ENCODE peak calls at places on chromosome 17, in five cellular contexts. M, V, S, C and H are unnamed samples.

GRCh38 chr17:79814966-79815835 is 18.3 kb upstream of the CBX8 start:
- DNase-seq in M (no peak), V (no peak), S (no peak), C (no peak), H (no peak)

GRCh38 chr17:68399638-68400403 is 57.5 kb downstream of the WIPI1 start:
- DNase-seq in M (no peak), V (peak), S (no peak), C (peak), H (no peak)

GRCh38 chr17:67289174-67289876 is 44.3 kb upstream of the HELZ start:
- DNase-seq in M (peak), V (peak), S (no peak), C (peak), H (peak)

GRCh38 chr17:57662644-57663308 is 82.3 kb downstream of the CCDC182 start:
- DNase-seq in M (peak), V (peak), S (peak), C (peak), H (peak)

GRCh38 chr17:82862758-82863645 is 23.2 kb upstream of the ZNF750 start:
- DNase-seq in M (no peak), V (no peak), S (no peak), C (no peak), H (no peak)

GRCh38 chr17:59725691-59726090 is 18.2 kb downstream of the VMP1 start:
- DNase-seq in M (no peak), V (no peak), S (no peak), C (no peak), H (no peak)

GRCh38 chr17:20189322-20189721 is 180.2 kb downstream of the SPECC1 start:
- DNase-seq in M (no peak), V (peak), S (no peak), C (peak), H (peak)

GRCh38 chr17:64920026-64920418 is 744 bp upstream of the LRRC37A3 start:
- DNase-seq in M (no peak), V (no peak), S (no peak), C (no peak), H (peak)

GRCh38 chr17:55632236-55632635 is 90.4 kb downstream of the TMEM100 start:
- DNase-seq in M (no peak), V (no peak), S (no peak), C (no peak), H (no peak)

GRCh38 chr17:2222901-2223616 is 80.5 kb downstream of the SMG6 start:
- DNase-seq in M (peak), V (peak), S (peak), C (peak), H (no peak)

GRCh38 chr17:41559548-41559947 is 12.3 kb downstream of the KRT9 start:
- DNase-seq in M (no peak), V (no peak), S (no peak), C (peak), H (no peak)

GRCh38 chr17:82895087-82895486 is 55.3 kb upstream of the ZNF750 start:
- DNase-seq in M (no peak), V (no peak), S (no peak), C (no peak), H (no peak)

GRCh38 chr17:68033636-68034451 is 1.7 kb upstream of the KPNA2 start:
- DNase-seq in M (no peak), V (peak), S (no peak), C (peak), H (peak)

GRCh38 chr17:44707755-44708400 is 587 bp upstream of the DBF4B start:
- DNase-seq in M (no peak), V (no peak), S (no peak), C (no peak), H (peak)

GRCh38 chr17:2946130-2946529 is 117.3 kb downstream of the OR1D5 start:
- DNase-seq in M (no peak), V (no peak), S (no peak), C (no peak), H (no peak)

GRCh38 chr17:42617956-42618431 is 8.5 kb downstream of the TUBG1 start:
- DNase-seq in M (no peak), V (no peak), S (no peak), C (no peak), H (no peak)

DNA sequence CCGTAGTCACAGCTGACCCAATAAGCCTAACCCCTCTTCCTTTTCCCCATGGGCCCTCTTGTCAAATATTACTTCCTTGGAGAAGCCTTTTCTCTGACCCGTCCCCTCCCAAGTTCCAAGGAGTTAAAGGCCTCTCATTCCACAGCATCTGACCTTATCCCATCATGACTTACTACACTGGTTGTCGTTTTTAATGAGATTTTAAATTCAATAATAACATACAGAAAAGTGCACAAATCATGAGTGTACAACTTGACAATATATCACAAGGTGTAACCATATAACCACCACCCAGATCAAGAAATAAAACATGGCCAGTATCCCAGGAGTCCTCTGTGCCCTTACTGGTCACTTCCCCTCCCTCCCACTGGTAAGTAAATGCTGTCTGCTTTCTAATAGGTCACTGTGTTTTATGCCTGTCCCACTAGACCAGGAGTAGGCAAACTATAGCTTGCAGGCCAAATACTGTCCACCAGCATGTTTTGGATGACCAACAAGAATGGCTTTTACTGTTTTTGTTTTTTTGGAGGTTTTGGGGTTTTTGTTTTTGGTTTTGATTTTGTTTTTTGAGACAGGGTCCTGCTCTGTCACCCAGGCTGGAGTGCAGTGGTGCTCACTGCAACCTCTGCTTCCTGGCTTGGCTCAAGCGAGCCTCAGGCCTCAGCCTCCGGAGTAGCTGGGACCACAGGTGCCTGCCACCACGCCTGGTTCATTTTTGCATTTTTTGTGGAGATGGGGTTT is 1.2 kb upstream of the FDXR start:
- DNase-seq in M (no peak), V (no peak), S (no peak), C (no peak), H (no peak)
- H3K4me3 ChIP-seq in M (peak), V (peak), S (peak), C (peak), H (peak)

GRCh38 chr17:29557085-29557697 is 9.6 kb downstream of the ABHD15 start:
- DNase-seq in M (no peak), V (no peak), S (no peak), C (peak), H (no peak)
- H3K27ac ChIP-seq in M (no peak), V (no peak), S (no peak), C (no peak), H (no peak)

DNA sequence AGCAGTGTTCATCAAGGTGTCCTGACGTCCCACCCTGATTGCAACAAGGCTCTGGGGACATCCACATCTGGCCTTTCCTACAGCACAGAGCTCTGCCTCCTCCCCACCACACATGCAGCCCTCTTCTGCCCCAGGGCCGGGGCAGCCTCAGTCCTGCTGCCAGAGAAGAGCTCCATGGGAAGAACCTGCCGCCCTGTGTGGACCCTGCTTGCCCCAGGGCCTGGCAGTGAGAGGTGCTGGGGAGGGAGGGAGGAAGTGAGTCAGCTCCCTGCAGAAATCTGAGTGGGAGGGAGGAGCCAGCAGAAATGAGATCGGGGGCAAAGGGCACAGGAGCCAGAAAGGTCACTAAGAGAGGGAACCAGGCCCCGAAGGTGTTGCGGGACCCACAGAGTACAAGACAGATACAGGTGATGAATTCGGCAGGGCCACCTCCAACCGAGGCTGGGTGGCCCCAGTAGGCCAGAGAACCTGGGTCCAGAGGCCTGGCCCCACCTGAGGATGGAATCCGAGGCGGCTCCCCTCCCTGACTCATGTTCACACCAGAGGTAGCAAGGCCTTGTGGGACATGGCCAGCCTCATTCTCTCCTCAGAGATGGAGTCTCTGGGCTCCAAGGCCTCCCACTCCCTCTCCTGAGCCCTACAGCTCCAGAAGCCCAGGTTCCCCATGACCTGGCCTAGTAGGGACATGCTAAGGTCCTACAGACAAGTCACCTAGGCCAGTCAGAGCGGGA is 24.8 kb downstream of the MYO18A start:
- DNase-seq in M (peak), V (peak), S (peak), C (no peak), H (peak)
- H3K4me3 ChIP-seq in M (no peak), V (no peak), S (no peak), C (no peak), H (no peak)

DNA sequence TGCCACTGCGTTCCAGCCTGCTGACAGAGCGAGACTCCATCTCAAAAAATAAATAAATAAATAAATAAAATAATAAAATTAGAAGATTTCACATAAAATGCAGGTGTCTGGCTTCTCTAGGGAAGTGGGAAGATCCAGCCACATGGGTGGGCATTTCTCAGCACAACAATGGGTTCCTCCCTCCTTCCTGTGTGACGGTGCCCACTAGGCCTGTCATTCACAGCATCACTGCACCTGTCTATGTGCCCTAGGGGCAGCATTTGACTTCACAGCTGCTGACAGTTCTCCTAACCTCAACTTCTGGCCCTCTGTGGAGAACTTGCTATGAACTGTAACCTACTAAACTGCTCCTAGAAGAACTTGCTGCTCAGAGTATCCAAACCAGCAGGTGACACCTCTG is 3.0 kb downstream of the ABHD15 start:
- DNase-seq in M (no peak), V (peak), S (no peak), C (no peak), H (no peak)
- H3K27ac ChIP-seq in M (no peak), V (no peak), S (no peak), C (no peak), H (no peak)